ENCODE peak calls at places on chromosomes 11 and 22, in nine cellular contexts. J is ELR; I is endothelial cell of umbilical vein; W is activated CD4-positive, CD25-positive, alpha-beta regulatory T cell; D is stimulated activated CD4-positive, alpha-beta T cell treated with anti-CD3 and anti-CD28 coated beads, Interleukin-1b, Interleukin-23, amount 100 ng/mL, for 24 hours; K is aorta; U is stomach; C is Panc1; B is tibial nerve. L is an unnamed sample.

GRCh38 chr22:49975543-49976389 is 15.2 kb downstream of the PIM3 start:
- DNase-seq in D (no peak), C (no peak), J (peak; percentile 28), W (no peak), B (no peak), U (peak; percentile 23), I (no peak), K (peak; percentile 73), L (no peak)

GRCh38 chr11:13940611-13941256 is 21.8 kb upstream of the SPON1 start:
- DNase-seq in B (no peak), W (no peak), I (no peak), U (no peak), J (peak; percentile 24), D (no peak), K (no peak), C (no peak), L (peak; percentile 41)

GRCh38 chr11:58629857-58630256 is 7.4 kb downstream of the CNTF start:
- DNase-seq in J (peak; percentile 77), U (no peak), W (no peak), K (no peak), D (no peak), I (peak; percentile 46), C (peak; percentile 18), B (no peak), L (no peak)

GRCh38 chr11:40130427-40130826 is 1329.0 kb downstream of the LRRC4C start:
- DNase-seq in U (no peak), D (no peak), C (no peak), K (no peak), B (no peak), I (no peak), W (no peak), J (peak; percentile 10), L (no peak)

GRCh38 chr11:62925745-62926668 is 4.8 kb upstream of the CHRM1 start:
- DNase-seq in W (no peak), J (no peak), D (no peak), I (no peak), B (no peak), C (no peak), U (no peak), K (no peak), L (no peak)

GRCh38 chr22:30178180-30179126 is 68.1 kb downstream of the LIF start:
- DNase-seq in B (no peak), J (no peak), U (no peak), W (no peak), D (peak; percentile 16), K (no peak), C (no peak), I (no peak), L (no peak)

GRCh38 chr22:44245438-44245837 is 64.7 kb downstream of the PARVG start:
- DNase-seq in U (peak; percentile 3), K (no peak), D (no peak), B (no peak), C (no peak), I (no peak), J (no peak), W (no peak), L (no peak)

GRCh38 chr22:30605449-30606110 is 1.4 kb upstream of the TCN2 start:
- DNase-seq in W (no peak), C (no peak), U (peak; percentile 63), K (no peak), J (peak; percentile 68), I (peak; percentile 66), B (no peak), D (peak; percentile 17), L (peak; percentile 29)

GRCh38 chr22:32097018-32097417 is 54.0 kb downstream of the SLC5A1 start:
- DNase-seq in U (no peak), I (no peak), D (no peak), J (no peak), K (no peak), C (no peak), W (no peak), B (no peak), L (no peak)

GRCh38 chr11:6693342-6694228 is 10.4 kb upstream of the MRPL17 start:
- DNase-seq in J (peak; percentile 94), U (no peak), B (no peak), I (peak; percentile 33), C (peak; percentile 83), K (no peak), W (no peak), D (peak; percentile 15), L (peak; percentile 36)

GRCh38 chr11:70541176-70541575 is 142.8 kb downstream of the CTTN start:
- DNase-seq in B (no peak), J (no peak), D (no peak), K (peak; percentile 58), W (no peak), C (no peak), I (no peak), U (no peak), L (no peak)

GRCh38 chr22:45612451-45612901 is 59.2 kb upstream of the ATXN10 start:
- DNase-seq in C (no peak), U (no peak), W (no peak), K (peak; percentile 84), B (peak; percentile 30), I (no peak), D (no peak), J (peak; percentile 90), L (no peak)

GRCh38 chr11:34358258-34358665 is 452 bp upstream of the ABTB2 start:
- DNase-seq in U (peak; percentile 59), D (no peak), J (peak; percentile 79), B (no peak), W (no peak), K (peak; percentile 89), C (no peak), I (peak; percentile 49), L (no peak)

GRCh38 chr11:103532133-103532788 is 423.0 kb downstream of the DYNC2H1 start:
- DNase-seq in C (no peak), W (no peak), B (no peak), I (peak; percentile 63), J (peak; percentile 94), D (no peak), K (no peak), U (no peak), L (no peak)

GRCh38 chr11:78961186-78961782 is 386.6 kb upstream of the NARS2 start:
- DNase-seq in D (no peak), U (peak; percentile 28), B (no peak), I (peak; percentile 29), K (no peak), J (peak; percentile 9), C (no peak), W (no peak), L (no peak)

GRCh38 chr11:2186669-2187266 is 15.2 kb upstream of the TH start:
- DNase-seq in U (peak; percentile 62), K (no peak), W (no peak), B (no peak), C (no peak), I (peak; percentile 11), J (peak; percentile 56), D (peak; percentile 15), L (no peak)

GRCh38 chr11:2707736-2708135 is 7.9 kb upstream of the KCNQ1OT1 start:
- DNase-seq in K (no peak), D (no peak), I (no peak), U (no peak), W (no peak), J (no peak), B (no peak), C (no peak), L (no peak)

GRCh38 chr11:3123761-3124733 is 41.1 kb downstream of the OSBPL5 start:
- DNase-seq in C (peak; percentile 76), U (peak; percentile 67), B (peak; percentile 85), J (peak; percentile 96), I (peak; percentile 83), W (no peak), K (peak; percentile 96), D (no peak), L (no peak)

GRCh38 chr22:50599816-50600454 is 658 bp upstream of the MAPK8IP2 start:
- DNase-seq in B (no peak), C (no peak), U (peak; percentile 59), I (peak; percentile 26), D (peak; percentile 46), J (peak; percentile 43), K (peak; percentile 89), W (peak; percentile 30), L (peak; percentile 63)

GRCh38 chr11:85863855-85864254 is 8.7 kb downstream of the CCDC83 start:
- DNase-seq in D (no peak), C (no peak), J (no peak), I (no peak), W (no peak), K (no peak), B (no peak), U (no peak), L (no peak)

GRCh38 chr11:8056810-8057463 is 24.1 kb upstream of the TUB start:
- DNase-seq in W (no peak), K (no peak), C (no peak), U (peak; percentile 26), B (peak; percentile 52), I (no peak), D (no peak), J (peak; percentile 47), L (no peak)

GRCh38 chr11:2750101-2750509 is 50.3 kb upstream of the KCNQ1OT1 start:
- DNase-seq in D (no peak), K (peak; percentile 57), J (no peak), W (no peak), B (no peak), I (no peak), C (no peak), U (no peak), L (no peak)